ENCODE peak calls at places on chromosome 4, in six cellular contexts. F is transverse colon, C is hippocampal formation, V is AG20443, G is T-helper 2 cell, L is T-helper 9 cell. M is an unnamed sample.

GRCh38 chr4:184383497-184384055 is 90.8 kb downstream of the IRF2 start:
- DNase-seq in G (no peak), V (peak), F (peak), L (no peak), C (no peak), M (no peak)

GRCh38 chr4:89358935-89359364 is 51.4 kb upstream of the GPRIN3 start:
- DNase-seq in L (no peak), G (no peak), C (no peak), F (no peak), V (no peak), M (no peak)

GRCh38 chr4:40525811-40526598 is 103.7 kb downstream of the RBM47 start:
- DNase-seq in C (no peak), V (peak), F (no peak), G (no peak), L (no peak), M (no peak)

GRCh38 chr4:32429151-32429550 is 1709.0 kb downstream of the PCDH7 start:
- DNase-seq in F (no peak), C (no peak), G (no peak), L (no peak), V (no peak), M (no peak)

GRCh38 chr4:34046580-34046979 is 2197.7 kb downstream of the ARAP2 start:
- DNase-seq in V (peak), L (no peak), C (no peak), F (no peak), G (no peak), M (no peak)

GRCh38 chr4:156961241-156962068 is 10.1 kb downstream of the PDGFC start:
- DNase-seq in C (no peak), G (no peak), V (no peak), L (no peak), F (no peak), M (no peak)

GRCh38 chr4:84401669-84402068 is 97.4 kb downstream of the NKX6-1 start:
- DNase-seq in C (no peak), G (no peak), V (no peak), L (no peak), F (no peak), M (no peak)

GRCh38 chr4:103375278-103375677 is 177.1 kb upstream of the CENPE start:
- DNase-seq in L (no peak), F (no peak), V (no peak), C (no peak), G (no peak), M (no peak)

GRCh38 chr4:165006457-165006856 is 25.3 kb upstream of the TRIM60 start:
- DNase-seq in F (no peak), C (no peak), L (no peak), G (no peak), V (no peak), M (no peak)

GRCh38 chr4:8186883-8187282 is 12.2 kb upstream of the SH3TC1 start:
- DNase-seq in L (no peak), V (no peak), C (no peak), G (no peak), F (no peak), M (no peak)

GRCh38 chr4:102554482-102554881 is 53.3 kb downstream of the NFKB1 start:
- DNase-seq in G (no peak), C (no peak), L (no peak), F (peak), V (peak), M (peak)

GRCh38 chr4:10164877-10165283 is 48.3 kb upstream of the WDR1 start:
- DNase-seq in G (no peak), C (peak), V (peak), F (peak), L (no peak), M (peak)

GRCh38 chr4:184444953-184445309 is 29.4 kb downstream of the IRF2 start:
- DNase-seq in L (no peak), C (no peak), V (no peak), F (peak), G (no peak), M (peak)

GRCh38 chr4:168515222-168516011 is 18.6 kb downstream of the PALLD start:
- DNase-seq in V (no peak), L (no peak), F (no peak), C (no peak), G (no peak), M (no peak)